ENCODE peak calls at places on chromosome 17, in nine cellular contexts. One of them, this sample, is unnamed.

GRCh38 chr17:34542700-34543336 is 36.6 kb upstream of the TMEM132E start:
- DNase-seq in stimulated activated CD8-positive, alpha-beta memory T cell treated with anti-CD3 and anti-CD28 coated beads, Interleukin-7, amount 100 ng/mL, for 1 hour: peak
- DNase-seq in pancreas: no peak
- DNase-seq in sciatic nerve: no peak
- DNase-seq in NCI-H345: peak
- DNase-seq in GM04504: peak
- DNase-seq in activated CD4-positive, alpha-beta memory T cell treated with anti-CD3 and anti-CD28 coated beads for 36 hours: peak
- DNase-seq in lower lobe of right lung: peak
- DNase-seq in GM20000: peak
- DNase-seq in this sample: no peak

GRCh38 chr17:82278308-82278707 is 4.8 kb upstream of the CSNK1D start:
- DNase-seq in stimulated activated CD8-positive, alpha-beta memory T cell treated with anti-CD3 and anti-CD28 coated beads, Interleukin-7, amount 100 ng/mL, for 1 hour: no peak
- DNase-seq in pancreas: no peak
- DNase-seq in sciatic nerve: no peak
- DNase-seq in NCI-H345: no peak
- DNase-seq in GM04504: no peak
- DNase-seq in activated CD4-positive, alpha-beta memory T cell treated with anti-CD3 and anti-CD28 coated beads for 36 hours: no peak
- DNase-seq in lower lobe of right lung: no peak
- DNase-seq in GM20000: no peak
- DNase-seq in this sample: no peak

GRCh38 chr17:76492989-76493501 is 8.2 kb downstream of the RHBDF2 start:
- DNase-seq in stimulated activated CD8-positive, alpha-beta memory T cell treated with anti-CD3 and anti-CD28 coated beads, Interleukin-7, amount 100 ng/mL, for 1 hour: no peak
- DNase-seq in pancreas: no peak
- DNase-seq in sciatic nerve: no peak
- DNase-seq in NCI-H345: no peak
- DNase-seq in GM04504: peak
- DNase-seq in activated CD4-positive, alpha-beta memory T cell treated with anti-CD3 and anti-CD28 coated beads for 36 hours: peak
- DNase-seq in lower lobe of right lung: peak
- DNase-seq in GM20000: peak
- DNase-seq in this sample: no peak

GRCh38 chr17:79749156-79749815 is 18.5 kb downstream of the ENPP7 start:
- DNase-seq in stimulated activated CD8-positive, alpha-beta memory T cell treated with anti-CD3 and anti-CD28 coated beads, Interleukin-7, amount 100 ng/mL, for 1 hour: no peak
- DNase-seq in pancreas: no peak
- DNase-seq in sciatic nerve: no peak
- DNase-seq in NCI-H345: no peak
- DNase-seq in GM04504: peak
- DNase-seq in activated CD4-positive, alpha-beta memory T cell treated with anti-CD3 and anti-CD28 coated beads for 36 hours: no peak
- DNase-seq in lower lobe of right lung: no peak
- DNase-seq in GM20000: no peak
- DNase-seq in this sample: no peak

GRCh38 chr17:7885357-7886226 is 3.0 kb upstream of the CHD3 start:
- DNase-seq in stimulated activated CD8-positive, alpha-beta memory T cell treated with anti-CD3 and anti-CD28 coated beads, Interleukin-7, amount 100 ng/mL, for 1 hour: no peak
- DNase-seq in pancreas: peak
- DNase-seq in sciatic nerve: peak
- DNase-seq in NCI-H345: peak
- DNase-seq in GM04504: no peak
- DNase-seq in activated CD4-positive, alpha-beta memory T cell treated with anti-CD3 and anti-CD28 coated beads for 36 hours: peak
- DNase-seq in lower lobe of right lung: peak
- DNase-seq in GM20000: peak
- DNase-seq in this sample: peak

GRCh38 chr17:78159575-78160158 is 8.7 kb upstream of the SYNGR2 start:
- DNase-seq in stimulated activated CD8-positive, alpha-beta memory T cell treated with anti-CD3 and anti-CD28 coated beads, Interleukin-7, amount 100 ng/mL, for 1 hour: no peak
- DNase-seq in pancreas: no peak
- DNase-seq in sciatic nerve: no peak
- DNase-seq in NCI-H345: no peak
- DNase-seq in GM04504: peak
- DNase-seq in activated CD4-positive, alpha-beta memory T cell treated with anti-CD3 and anti-CD28 coated beads for 36 hours: peak
- DNase-seq in lower lobe of right lung: no peak
- DNase-seq in GM20000: no peak
- DNase-seq in this sample: no peak

GRCh38 chr17:70144260-70144846 is 25.0 kb upstream of the KCNJ2 start:
- DNase-seq in stimulated activated CD8-positive, alpha-beta memory T cell treated with anti-CD3 and anti-CD28 coated beads, Interleukin-7, amount 100 ng/mL, for 1 hour: no peak
- DNase-seq in pancreas: no peak
- DNase-seq in sciatic nerve: no peak
- DNase-seq in NCI-H345: peak
- DNase-seq in GM04504: no peak
- DNase-seq in activated CD4-positive, alpha-beta memory T cell treated with anti-CD3 and anti-CD28 coated beads for 36 hours: no peak
- DNase-seq in lower lobe of right lung: no peak
- DNase-seq in GM20000: no peak
- DNase-seq in this sample: no peak

GRCh38 chr17:65707780-65708179 is 146.3 kb upstream of the AXIN2 start:
- DNase-seq in stimulated activated CD8-positive, alpha-beta memory T cell treated with anti-CD3 and anti-CD28 coated beads, Interleukin-7, amount 100 ng/mL, for 1 hour: no peak
- DNase-seq in pancreas: no peak
- DNase-seq in sciatic nerve: no peak
- DNase-seq in NCI-H345: no peak
- DNase-seq in GM04504: no peak
- DNase-seq in activated CD4-positive, alpha-beta memory T cell treated with anti-CD3 and anti-CD28 coated beads for 36 hours: no peak
- DNase-seq in lower lobe of right lung: no peak
- DNase-seq in GM20000: no peak
- DNase-seq in this sample: no peak

GRCh38 chr17:49252148-49252682 is 21.6 kb upstream of the PHOSPHO1 start:
- DNase-seq in stimulated activated CD8-positive, alpha-beta memory T cell treated with anti-CD3 and anti-CD28 coated beads, Interleukin-7, amount 100 ng/mL, for 1 hour: no peak
- DNase-seq in pancreas: no peak
- DNase-seq in sciatic nerve: no peak
- DNase-seq in NCI-H345: no peak
- DNase-seq in GM04504: peak
- DNase-seq in activated CD4-positive, alpha-beta memory T cell treated with anti-CD3 and anti-CD28 coated beads for 36 hours: no peak
- DNase-seq in lower lobe of right lung: peak
- DNase-seq in GM20000: no peak
- DNase-seq in this sample: no peak

GRCh38 chr17:6067060-6067459 is 3.1 kb upstream of the WSCD1 start:
- DNase-seq in stimulated activated CD8-positive, alpha-beta memory T cell treated with anti-CD3 and anti-CD28 coated beads, Interleukin-7, amount 100 ng/mL, for 1 hour: no peak
- DNase-seq in pancreas: no peak
- DNase-seq in sciatic nerve: no peak
- DNase-seq in NCI-H345: no peak
- DNase-seq in GM04504: no peak
- DNase-seq in activated CD4-positive, alpha-beta memory T cell treated with anti-CD3 and anti-CD28 coated beads for 36 hours: peak
- DNase-seq in lower lobe of right lung: no peak
- DNase-seq in GM20000: no peak
- DNase-seq in this sample: no peak

GRCh38 chr17:6648181-6648580 is 3.2 kb downstream of the MED31 start:
- DNase-seq in stimulated activated CD8-positive, alpha-beta memory T cell treated with anti-CD3 and anti-CD28 coated beads, Interleukin-7, amount 100 ng/mL, for 1 hour: no peak
- DNase-seq in pancreas: no peak
- DNase-seq in sciatic nerve: no peak
- DNase-seq in NCI-H345: no peak
- DNase-seq in GM04504: no peak
- DNase-seq in activated CD4-positive, alpha-beta memory T cell treated with anti-CD3 and anti-CD28 coated beads for 36 hours: no peak
- DNase-seq in lower lobe of right lung: no peak
- DNase-seq in GM20000: peak
- DNase-seq in this sample: no peak

This sample was measured in coronary artery.